ENCODE peak calls at places on chromosome 20, in four cellular contexts. One of them, this sample, is unnamed.

GRCh38 chr20:61810066-61810708 is 255.5 kb downstream of the TAF4 start:
- DNase-seq in progenitor cell of endocrine pancreas: no peak
- DNase-seq in astrocyte of the spinal cord: no peak
- DNase-seq in AG09309: no peak
- DNase-seq in this sample: no peak

GRCh38 chr20:43603124-43603523 is 12.4 kb downstream of the IFT52 start:
- DNase-seq in progenitor cell of endocrine pancreas: no peak
- DNase-seq in astrocyte of the spinal cord: no peak
- DNase-seq in AG09309: no peak
- DNase-seq in this sample: no peak

GRCh38 chr20:40522405-40522804 is 166.6 kb downstream of the MAFB start:
- DNase-seq in progenitor cell of endocrine pancreas: no peak
- DNase-seq in astrocyte of the spinal cord: no peak
- DNase-seq in AG09309: no peak
- DNase-seq in this sample: no peak

GRCh38 chr20:24317224-24317623 is 152.2 kb upstream of the SYNDIG1 start:
- DNase-seq in progenitor cell of endocrine pancreas: no peak
- DNase-seq in astrocyte of the spinal cord: no peak
- DNase-seq in AG09309: no peak
- DNase-seq in this sample: no peak

GRCh38 chr20:50569864-50570836 is 60.0 kb downstream of the PTPN1 start:
- DNase-seq in progenitor cell of endocrine pancreas: no peak
- DNase-seq in astrocyte of the spinal cord: peak
- DNase-seq in AG09309: no peak
- DNase-seq in this sample: peak

GRCh38 chr20:59006864-59007757 is at the start of gene CTSZ:
- DNase-seq in progenitor cell of endocrine pancreas: peak
- DNase-seq in astrocyte of the spinal cord: no peak
- DNase-seq in AG09309: no peak
- DNase-seq in this sample: peak

GRCh38 chr20:23034721-23035671 is at the start of gene SSTR4:
- DNase-seq in progenitor cell of endocrine pancreas: no peak
- DNase-seq in astrocyte of the spinal cord: no peak
- DNase-seq in AG09309: no peak
- DNase-seq in this sample: no peak

GRCh38 chr20:15673206-15673605 is 900.0 kb downstream of the KIF16B start:
- DNase-seq in progenitor cell of endocrine pancreas: no peak
- DNase-seq in astrocyte of the spinal cord: peak
- DNase-seq in AG09309: peak
- DNase-seq in this sample: peak

GRCh38 chr20:23149623-23150279 is 63.6 kb upstream of the CD93 start:
- DNase-seq in progenitor cell of endocrine pancreas: no peak
- DNase-seq in astrocyte of the spinal cord: no peak
- DNase-seq in AG09309: no peak
- DNase-seq in this sample: no peak

GRCh38 chr20:49693435-49694171 is 20.1 kb downstream of the B4GALT5 start:
- DNase-seq in progenitor cell of endocrine pancreas: no peak
- DNase-seq in astrocyte of the spinal cord: no peak
- DNase-seq in AG09309: no peak
- DNase-seq in this sample: no peak

GRCh38 chr20:37240337-37241055 is 21.1 kb downstream of the GHRH start:
- DNase-seq in progenitor cell of endocrine pancreas: no peak
- DNase-seq in astrocyte of the spinal cord: no peak
- DNase-seq in AG09309: no peak
- DNase-seq in this sample: no peak

GRCh38 chr20:58691773-58692578 is 624 bp upstream of the NPEPL1 start:
- DNase-seq in progenitor cell of endocrine pancreas: no peak
- DNase-seq in astrocyte of the spinal cord: no peak
- DNase-seq in AG09309: no peak
- DNase-seq in this sample: peak

GRCh38 chr20:47360207-47360488 is 3.6 kb upstream of the ZMYND8 start:
- DNase-seq in progenitor cell of endocrine pancreas: no peak
- DNase-seq in astrocyte of the spinal cord: no peak
- DNase-seq in AG09309: no peak
- DNase-seq in this sample: peak

GRCh38 chr20:52972190-52972937 is at the start of gene TSHZ2:
- DNase-seq in progenitor cell of endocrine pancreas: peak
- DNase-seq in astrocyte of the spinal cord: peak
- DNase-seq in AG09309: no peak
- DNase-seq in this sample: peak

GRCh38 chr20:25250508-25250907 is 2.6 kb downstream of the PYGB start:
- DNase-seq in progenitor cell of endocrine pancreas: no peak
- DNase-seq in astrocyte of the spinal cord: peak
- DNase-seq in AG09309: no peak
- DNase-seq in this sample: peak

GRCh38 chr20:47782920-47783552 is 2.2 kb downstream of the SULF2 start:
- DNase-seq in progenitor cell of endocrine pancreas: no peak
- DNase-seq in astrocyte of the spinal cord: no peak
- DNase-seq in AG09309: no peak
- DNase-seq in this sample: no peak

GRCh38 chr20:57811373-57812020 is 101.7 kb upstream of the PMEPA1 start:
- DNase-seq in progenitor cell of endocrine pancreas: no peak
- DNase-seq in astrocyte of the spinal cord: peak
- DNase-seq in AG09309: no peak
- DNase-seq in this sample: no peak

GRCh38 chr20:53489528-53489927 is 104.1 kb downstream of the ZNF217 start:
- DNase-seq in progenitor cell of endocrine pancreas: no peak
- DNase-seq in astrocyte of the spinal cord: no peak
- DNase-seq in AG09309: no peak
- DNase-seq in this sample: no peak

GRCh38 chr20:61628901-61629300 is 376.8 kb downstream of the CDH4 start:
- DNase-seq in progenitor cell of endocrine pancreas: no peak
- DNase-seq in astrocyte of the spinal cord: peak
- DNase-seq in AG09309: no peak
- DNase-seq in this sample: no peak

DNA sequence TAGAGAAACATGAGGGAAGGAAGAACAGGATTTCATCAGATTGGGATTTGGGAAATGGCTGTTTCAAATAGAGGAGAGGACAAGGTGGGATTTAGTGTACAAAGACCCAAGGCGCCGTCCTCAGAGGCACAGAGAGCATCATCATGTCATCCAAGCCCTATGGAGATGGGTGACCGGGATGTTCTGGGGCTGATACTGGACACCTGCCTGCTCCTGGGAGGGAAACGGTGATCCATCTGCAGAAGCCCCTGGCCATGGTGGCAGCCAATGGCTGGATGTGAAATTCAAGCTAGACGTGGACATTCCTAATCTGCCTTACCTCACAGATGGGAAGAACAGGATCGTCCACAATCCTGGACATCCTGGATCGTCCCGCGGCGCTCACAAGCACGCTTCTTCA is 12.7 kb downstream of the NKX2-2 start:
- DNase-seq in progenitor cell of endocrine pancreas: no peak
- DNase-seq in astrocyte of the spinal cord: no peak
- DNase-seq in AG09309: no peak
- DNase-seq in this sample: no peak
- TF ChIP-seq CTCF in progenitor cell of endocrine pancreas: no peak
- TF ChIP-seq CTCF in astrocyte of the spinal cord: no peak
- TF ChIP-seq CTCF in AG09309: no peak
- TF ChIP-seq CTCF in this sample: no peak

GRCh38 chr20:1881240-1881835 is 13.9 kb upstream of the SIRPA start:
- DNase-seq in progenitor cell of endocrine pancreas: no peak
- DNase-seq in astrocyte of the spinal cord: no peak
- DNase-seq in AG09309: no peak
- DNase-seq in this sample: no peak
- TF ChIP-seq CTCF in progenitor cell of endocrine pancreas: no peak
- TF ChIP-seq CTCF in astrocyte of the spinal cord: no peak
- TF ChIP-seq CTCF in AG09309: no peak
- TF ChIP-seq CTCF in this sample: no peak

GRCh38 chr20:3782597-3782996 is 1.3 kb upstream of the SPEF1 start:
- DNase-seq in progenitor cell of endocrine pancreas: no peak
- DNase-seq in astrocyte of the spinal cord: no peak
- DNase-seq in AG09309: no peak
- DNase-seq in this sample: no peak
- TF ChIP-seq CTCF in progenitor cell of endocrine pancreas: no peak
- TF ChIP-seq CTCF in astrocyte of the spinal cord: no peak
- TF ChIP-seq CTCF in AG09309: no peak
- TF ChIP-seq CTCF in this sample: no peak

DNA sequence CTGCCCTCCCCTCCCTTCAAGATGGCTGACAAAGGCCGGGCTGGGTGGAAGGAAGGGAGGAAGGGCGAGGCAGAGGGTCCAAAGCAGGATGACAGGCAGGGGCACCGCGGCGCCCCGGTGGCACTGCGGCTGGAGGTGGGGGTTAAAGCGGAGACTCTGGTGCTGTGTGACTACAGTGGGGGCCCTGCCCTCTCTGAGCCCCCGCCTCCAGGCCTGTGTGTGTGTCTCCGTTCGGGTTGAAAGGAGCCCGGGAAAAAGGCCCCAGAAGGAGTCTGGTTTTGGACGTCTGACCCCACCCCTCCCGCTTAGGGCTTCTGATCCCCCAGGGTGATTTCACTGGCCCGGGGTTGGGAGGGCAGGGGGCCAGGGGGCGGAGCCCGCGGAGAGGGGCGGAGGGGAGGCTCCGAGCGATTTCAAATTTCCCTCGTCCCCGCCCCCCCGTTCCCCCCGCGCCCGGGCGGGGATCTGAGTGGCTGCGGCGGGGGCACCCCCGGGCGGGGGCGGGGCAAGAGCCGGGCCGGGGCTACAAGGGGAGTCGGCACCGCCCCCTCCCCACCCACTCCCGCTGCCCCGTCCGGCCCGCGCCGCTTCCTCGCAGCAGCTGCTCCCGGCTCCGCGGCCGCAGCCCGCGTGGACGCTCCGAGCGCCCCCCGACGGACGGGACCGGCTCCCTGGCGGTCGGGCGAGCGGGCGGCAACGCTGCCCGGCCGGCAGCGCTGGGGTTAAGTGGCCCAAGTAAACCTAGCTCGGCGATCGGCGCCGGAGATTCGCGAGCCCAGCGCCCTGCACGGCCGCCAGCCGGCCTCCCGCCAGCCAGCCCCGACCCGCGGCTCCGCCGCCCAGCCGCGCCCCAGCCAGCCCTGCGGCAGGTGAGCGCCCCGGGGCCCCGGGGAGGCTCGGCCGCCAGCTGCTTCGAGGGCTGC is at the start of gene DNMT3B:
- DNase-seq in progenitor cell of endocrine pancreas: peak
- DNase-seq in astrocyte of the spinal cord: peak
- DNase-seq in AG09309: no peak
- DNase-seq in this sample: peak
- TF ChIP-seq CTCF in progenitor cell of endocrine pancreas: peak
- TF ChIP-seq CTCF in astrocyte of the spinal cord: peak
- TF ChIP-seq CTCF in AG09309: peak
- TF ChIP-seq CTCF in this sample: no peak

DNA sequence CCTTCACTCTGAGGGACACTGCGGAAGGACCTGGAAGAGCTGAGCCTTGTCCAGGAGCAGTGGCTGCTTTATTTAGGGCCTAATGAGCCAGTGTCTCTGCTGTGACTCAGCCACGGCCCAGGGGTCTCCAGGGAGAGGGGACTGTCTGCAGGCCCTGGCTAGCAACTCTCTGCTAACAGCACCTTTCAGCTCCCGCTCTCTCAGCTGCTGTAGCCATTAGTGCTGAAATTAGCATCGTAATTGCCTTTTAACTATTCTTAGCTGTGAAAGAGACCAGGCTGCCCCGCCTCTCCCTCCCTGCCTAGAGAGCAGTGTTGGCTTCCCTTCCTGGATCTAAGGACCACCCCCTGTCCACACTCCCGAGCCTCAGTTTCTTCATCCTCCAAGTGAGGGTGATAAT is 53.1 kb upstream of the SLC32A1 start:
- DNase-seq in progenitor cell of endocrine pancreas: no peak
- DNase-seq in astrocyte of the spinal cord: no peak
- DNase-seq in AG09309: no peak
- DNase-seq in this sample: no peak
- TF ChIP-seq CTCF in progenitor cell of endocrine pancreas: no peak
- TF ChIP-seq CTCF in astrocyte of the spinal cord: no peak
- TF ChIP-seq CTCF in AG09309: no peak
- TF ChIP-seq CTCF in this sample: no peak

GRCh38 chr20:64038579-64039292 is 2.8 kb downstream of the C20orf204 start:
- DNase-seq in progenitor cell of endocrine pancreas: peak
- DNase-seq in astrocyte of the spinal cord: peak
- DNase-seq in AG09309: no peak
- DNase-seq in this sample: peak
- TF ChIP-seq CTCF in progenitor cell of endocrine pancreas: peak
- TF ChIP-seq CTCF in astrocyte of the spinal cord: peak
- TF ChIP-seq CTCF in AG09309: peak
- TF ChIP-seq CTCF in this sample: no peak

DNA sequence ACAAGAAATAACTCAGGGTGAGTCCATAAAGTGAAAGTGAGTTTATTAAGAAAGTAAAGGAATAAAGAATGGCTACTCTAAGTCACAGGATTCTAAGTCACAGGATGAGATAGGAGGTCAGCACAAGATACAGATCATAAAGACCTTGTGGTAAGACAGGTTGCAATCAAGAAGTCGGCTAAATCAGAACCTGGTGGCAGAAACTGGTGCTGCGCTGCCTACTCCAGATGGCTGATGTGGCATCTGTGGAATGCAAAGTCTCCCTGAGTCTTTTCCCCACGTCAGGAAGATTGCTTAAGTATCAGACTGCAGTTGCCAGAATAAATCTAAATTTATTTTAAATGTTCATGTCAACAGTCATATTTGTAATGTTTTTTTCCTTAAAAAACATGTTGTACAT is 10.7 kb upstream of the KCNK15 start:
- DNase-seq in progenitor cell of endocrine pancreas: no peak
- DNase-seq in astrocyte of the spinal cord: no peak
- DNase-seq in AG09309: no peak
- DNase-seq in this sample: peak
- TF ChIP-seq CTCF in progenitor cell of endocrine pancreas: peak
- TF ChIP-seq CTCF in astrocyte of the spinal cord: no peak
- TF ChIP-seq CTCF in AG09309: peak
- TF ChIP-seq CTCF in this sample: no peak

This sample was measured in fibroblast of mammary gland.